ENCODE peak calls at places on chromosomes 12 and 14, in five cellular contexts. C is A549, K is body of pancreas, J is HCT116, P is testis. V is an unnamed sample.

GRCh38 chr14:65419593-65420252 is 7.2 kb downstream of the FUT8 start:
- DNase-seq in C (no peak), K (no peak), J (no peak), P (no peak), V (no peak)

GRCh38 chr14:100822007-100822406 is 3.9 kb upstream of the MEG3 start:
- DNase-seq in C (no peak), K (no peak), J (no peak), P (peak), V (no peak)

GRCh38 chr12:110345963-110346362 is 57.5 kb downstream of the ANAPC7 start:
- DNase-seq in C (no peak), K (no peak), J (no peak), P (no peak), V (no peak)

GRCh38 chr12:109734219-109735000 is 20.8 kb downstream of the FAM222A start:
- DNase-seq in C (no peak), K (peak), J (no peak), P (no peak), V (no peak)

GRCh38 chr14:25622752-25623151 is 572.8 kb upstream of the STXBP6 start:
- DNase-seq in C (no peak), K (no peak), J (no peak), P (no peak), V (no peak)

GRCh38 chr14:54568821-54569591 is 2.1 kb downstream of the SAMD4A start:
- DNase-seq in C (no peak), K (no peak), J (no peak), P (no peak), V (no peak)

GRCh38 chr12:61610143-61610542 is 650.1 kb upstream of the USP15 start:
- DNase-seq in C (no peak), K (no peak), J (no peak), P (no peak), V (no peak)

GRCh38 chr12:130195776-130196175 is 33.5 kb downstream of the FZD10 start:
- DNase-seq in C (no peak), K (no peak), J (no peak), P (no peak), V (peak)

GRCh38 chr12:70983692-70984091 is 63.2 kb upstream of the PTPRR start:
- DNase-seq in C (no peak), K (no peak), J (no peak), P (no peak), V (no peak)

GRCh38 chr12:76137611-76138010 is 53.1 kb upstream of the NAP1L1 start:
- DNase-seq in C (no peak), K (no peak), J (no peak), P (peak), V (no peak)

GRCh38 chr12:51520576-51521325 is 70.3 kb upstream of the SCN8A start:
- DNase-seq in C (no peak), K (no peak), J (no peak), P (no peak), V (no peak)

GRCh38 chr14:96253140-96253539 is 2.9 kb upstream of the BDKRB1 start:
- DNase-seq in C (peak), K (peak), J (no peak), P (no peak), V (no peak)

GRCh38 chr14:59273737-59274136 is 85.3 kb downstream of the DAAM1 start:
- DNase-seq in C (no peak), K (no peak), J (no peak), P (no peak), V (peak)

GRCh38 chr12:121009744-121010143 is 6.5 kb downstream of the C12orf43 start:
- DNase-seq in C (peak), K (peak), J (peak), P (peak), V (no peak)

GRCh38 chr12:57515934-57516541 is 4.3 kb downstream of the DDIT3 start:
- DNase-seq in C (no peak), K (no peak), J (no peak), P (no peak), V (no peak)
- TF ChIP-seq POLR2A in C (no peak), K (no peak), J (no peak), P (no peak), V (no peak)

GRCh38 chr12:54208591-54208990 is 19.8 kb upstream of the SMUG1 start:
- DNase-seq in C (no peak), K (no peak), J (no peak), P (no peak), V (no peak)

GRCh38 chr12:54210400-54210790 is 21.6 kb upstream of the SMUG1 start:
- DNase-seq in C (no peak), K (no peak), J (no peak), P (no peak), V (no peak)

GRCh38 chr12:54206807-54207206 is 18.0 kb upstream of the SMUG1 start:
- DNase-seq in C (no peak), K (no peak), J (no peak), P (no peak), V (no peak)

GRCh38 chr12:54204316-54204715 is 15.5 kb upstream of the SMUG1 start:
- DNase-seq in C (no peak), K (no peak), J (no peak), P (no peak), V (no peak)

DNA sequence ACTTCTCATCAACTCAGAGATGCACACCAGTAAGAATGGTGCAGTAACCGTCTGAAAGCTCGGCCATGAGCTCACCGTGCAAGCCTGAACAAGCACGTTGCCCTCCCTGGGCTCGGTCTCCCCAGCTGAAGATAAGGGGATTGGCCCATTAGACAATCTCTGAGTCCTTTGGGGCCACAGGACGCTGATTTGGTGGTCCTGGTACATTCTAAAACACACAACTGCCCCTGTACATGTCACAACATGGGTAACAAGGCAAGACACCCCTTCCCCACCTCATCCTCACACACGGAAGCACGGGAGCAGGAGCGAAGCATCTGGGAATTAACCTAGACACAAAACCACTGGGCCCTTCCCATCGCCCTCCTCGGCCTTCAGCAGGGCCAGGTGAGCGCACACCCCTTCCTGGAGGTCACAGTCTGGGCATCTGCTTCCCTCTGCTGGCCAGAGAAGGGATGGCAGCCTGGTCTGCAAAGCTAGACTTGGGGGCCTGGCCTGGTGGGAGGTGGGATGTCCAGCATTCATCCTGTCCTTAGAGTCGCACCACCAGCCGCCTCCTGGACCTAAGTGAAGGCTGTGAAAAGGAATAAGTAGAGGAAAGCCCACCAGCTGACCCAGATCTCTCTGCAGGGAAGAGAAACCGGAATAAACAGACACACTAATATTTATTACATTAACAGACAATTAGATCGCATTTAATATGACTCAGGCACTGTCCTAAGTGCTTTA is 18.9 kb upstream of the SMUG1 start:
- DNase-seq in C (peak), K (peak), J (peak), P (peak), V (peak)
- TF ChIP-seq CTCF in C (peak), K (peak), J (peak), P (peak), V (peak)

GRCh38 chr14:57526942-57527341 is 33.3 kb upstream of the CCDC198 start:
- DNase-seq in C (peak), K (no peak), J (no peak), P (no peak), V (no peak)
- TF ChIP-seq POLR2A in C (no peak), K (no peak), J (no peak), P (no peak), V (no peak)

DNA sequence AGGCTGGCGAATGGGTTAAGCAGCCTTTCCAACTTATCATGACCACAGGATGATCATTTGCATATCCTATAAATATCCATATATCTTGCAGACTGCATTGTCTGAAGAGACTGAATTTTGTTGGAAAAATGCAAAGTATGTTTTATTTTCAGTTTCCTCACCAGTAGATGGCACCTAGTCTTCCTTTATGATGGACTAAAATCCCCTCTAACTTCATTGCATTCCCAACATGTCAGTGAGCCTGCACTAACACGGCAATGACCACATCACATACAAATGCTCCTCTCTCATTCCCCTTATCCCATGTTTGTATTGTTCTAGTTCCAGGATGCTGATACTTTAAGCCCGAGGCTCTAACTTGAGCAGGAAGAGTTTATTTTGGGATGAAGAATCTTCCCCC is 24.7 kb upstream of the MYBPC1 start:
- DNase-seq in C (peak), K (peak), J (no peak), P (no peak), V (no peak)
- TF ChIP-seq CTCF in C (peak), K (peak), J (peak), P (peak), V (peak)

DNA sequence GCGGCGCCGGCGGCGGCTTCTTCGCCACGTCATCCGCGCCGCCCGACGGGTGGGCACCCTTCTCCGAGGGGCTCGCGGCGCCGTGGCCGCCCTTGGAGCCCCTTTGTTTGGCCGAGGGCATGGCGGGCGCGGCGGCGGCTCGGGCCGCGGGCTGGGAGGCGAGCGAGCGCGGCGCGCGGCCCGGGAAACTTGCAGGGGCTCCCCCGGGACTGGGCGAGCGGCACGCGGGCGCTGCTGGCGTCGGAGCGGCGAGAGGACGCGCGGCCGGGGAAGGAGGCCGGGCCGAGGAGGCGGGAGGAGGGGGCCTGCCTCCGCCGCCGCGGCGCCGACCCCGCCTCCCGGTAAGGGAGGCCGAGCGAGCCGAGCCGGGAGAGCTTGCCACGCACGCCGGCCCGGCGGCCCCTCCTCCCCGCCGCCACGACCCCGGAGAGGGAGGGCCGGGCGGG is at the start of gene CKAP4:
- DNase-seq in C (peak), K (peak), J (no peak), P (peak), V (peak)
- TF ChIP-seq POLR2A in C (peak), K (no peak), J (peak), P (no peak), V (no peak)

GRCh38 chr14:75307700-75308379 is 29.2 kb downstream of the FOS start:
- DNase-seq in C (peak), K (peak), J (peak), P (peak), V (peak)

GRCh38 chr14:75303415-75303814 is 24.8 kb downstream of the FOS start:
- DNase-seq in C (peak), K (peak), J (peak), P (peak), V (peak)

GRCh38 chr14:75301666-75302325 is 23.2 kb downstream of the FOS start:
- DNase-seq in C (peak), K (peak), J (no peak), P (no peak), V (no peak)

GRCh38 chr14:75310295-75311059 is 31.8 kb downstream of the FOS start:
- DNase-seq in C (peak), K (peak), J (no peak), P (peak), V (peak)

GRCh38 chr14:75306917-75307699 is 28.5 kb downstream of the FOS start:
- DNase-seq in C (peak), K (no peak), J (peak), P (peak), V (no peak)
- TF ChIP-seq CTCF in C (peak), K (no peak), J (peak), P (no peak), V (no peak)

GRCh38 chr14:24331731-24332093 is 3.2 kb downstream of the ADCY4 start:
- DNase-seq in C (no peak), K (no peak), J (no peak), P (no peak), V (no peak)

GRCh38 chr14:24329073-24329663 is 5.7 kb downstream of the ADCY4 start:
- DNase-seq in C (no peak), K (no peak), J (no peak), P (no peak), V (no peak)

GRCh38 chr14:24330973-24331674 is 3.7 kb downstream of the ADCY4 start:
- DNase-seq in C (no peak), K (no peak), J (no peak), P (no peak), V (no peak)

GRCh38 chr14:24327303-24327702 is 7.6 kb downstream of the ADCY4 start:
- DNase-seq in C (no peak), K (no peak), J (no peak), P (no peak), V (no peak)

GRCh38 chr14:24329736-24330135 is 5.1 kb downstream of the ADCY4 start:
- DNase-seq in C (no peak), K (peak), J (no peak), P (peak), V (peak)
- TF ChIP-seq POLR2A in C (no peak), K (no peak), J (no peak), P (no peak), V (no peak)